ENCODE peak calls at places on chromosomes 3 and 15, in ten cellular contexts. R is CD8-positive, alpha-beta T cell; X is CD4-positive, alpha-beta T cell; V is AG04450; E is K562; J is BJ; Z is progenitor cell of endocrine pancreas; B is GM12878; G is Calu3; Y is natural killer cell. Q is an unnamed sample.

GRCh38 chr3:172152869-172153268 is 113.5 kb downstream of the FNDC3B start:
- DNase-seq in R (no peak), X (no peak), V (no peak), E (no peak), J (no peak), Z (no peak), B (no peak), G (peak), Y (no peak), Q (no peak)

GRCh38 chr15:76398301-76398700 is 61.7 kb downstream of the ISL2 start:
- DNase-seq in R (no peak), X (no peak), V (no peak), E (no peak), J (no peak), Z (no peak), B (no peak), G (no peak), Y (no peak), Q (no peak)

GRCh38 chr3:148902173-148902791 is 37.2 kb downstream of the CPA3 start:
- DNase-seq in R (no peak), X (no peak), V (no peak), E (no peak), J (peak), Z (no peak), B (no peak), G (no peak), Y (no peak), Q (no peak)

GRCh38 chr3:57856675-57857074 is 100.6 kb downstream of the SLMAP start:
- DNase-seq in R (no peak), X (no peak), V (no peak), E (peak), J (no peak), Z (no peak), B (no peak), G (no peak), Y (no peak), Q (no peak)

GRCh38 chr3:120637836-120638559 is 41.9 kb downstream of the NDUFB4 start:
- DNase-seq in R (no peak), X (no peak), V (no peak), E (no peak), J (no peak), Z (no peak), B (no peak), G (no peak), Y (no peak), Q (no peak)

GRCh38 chr3:188874576-188874975 is 297.2 kb upstream of the TPRG1 start:
- DNase-seq in R (no peak), X (no peak), V (no peak), E (no peak), J (no peak), Z (no peak), B (no peak), G (no peak), Y (no peak), Q (no peak)

GRCh38 chr15:78347586-78348543 is 7.7 kb downstream of the CRABP1 start:
- DNase-seq in R (no peak), X (no peak), V (no peak), E (no peak), J (no peak), Z (no peak), B (no peak), G (peak), Y (no peak), Q (no peak)

GRCh38 chr3:46065294-46065705 is 38.0 kb upstream of the XCR1 start:
- DNase-seq in R (peak), X (peak), V (no peak), E (no peak), J (no peak), Z (no peak), B (peak), G (peak), Y (no peak), Q (no peak)

GRCh38 chr3:160948273-160948672 is 156.9 kb downstream of the B3GALNT1 start:
- DNase-seq in R (no peak), X (no peak), V (no peak), E (no peak), J (no peak), Z (no peak), B (no peak), G (peak), Y (no peak), Q (no peak)

GRCh38 chr3:129045675-129046036 is 14.9 kb upstream of the GP9 start:
- DNase-seq in R (peak), X (no peak), V (no peak), E (no peak), J (no peak), Z (no peak), B (no peak), G (no peak), Y (peak), Q (no peak)

DNA sequence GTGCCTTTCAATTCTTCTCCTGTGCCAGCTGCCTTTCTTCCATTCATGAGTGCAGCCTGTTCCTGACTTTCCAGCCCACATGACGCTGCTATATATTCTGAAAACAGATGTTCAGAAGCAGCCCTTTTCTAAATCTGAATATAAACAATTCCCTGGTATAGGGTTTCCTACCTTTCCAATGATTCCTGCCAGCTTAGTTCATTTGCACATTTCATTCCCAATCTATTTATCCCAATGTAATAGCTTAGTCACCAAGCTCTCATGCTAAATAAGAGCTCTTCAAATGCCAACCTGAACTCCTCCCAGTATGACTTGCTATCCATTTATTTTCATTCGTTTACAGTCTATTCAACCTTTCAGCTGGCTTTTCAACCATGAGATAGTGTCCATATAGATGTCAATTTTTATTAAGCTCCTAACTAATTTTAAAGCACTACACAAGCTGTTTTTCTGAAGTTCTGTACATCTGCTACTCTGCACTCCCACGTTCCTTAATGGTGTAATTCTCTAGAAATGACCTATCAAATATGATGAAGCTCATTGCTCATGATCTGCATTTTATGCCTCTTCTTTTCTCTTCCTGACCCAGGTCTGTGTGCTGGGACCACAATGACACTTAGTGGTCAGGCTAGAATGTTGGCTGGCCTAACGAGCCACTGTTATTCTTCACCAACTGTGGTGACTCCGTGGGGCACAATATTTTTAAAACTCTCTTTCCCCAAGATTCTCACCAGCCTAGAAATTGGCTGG is 605.0 kb upstream of the TBL1XR1 start:
- DNase-seq in R (no peak), X (no peak), V (peak), E (no peak), J (no peak), Z (no peak), B (no peak), G (no peak), Y (no peak), Q (no peak)
- TF ChIP-seq CTCF in R (no peak), X (no peak), V (no peak), E (no peak), J (no peak), Z (no peak), B (no peak), G (no peak), Y (no peak), Q (no peak)

GRCh38 chr3:194339356-194339755 is 11.8 kb downstream of the CPN2 start:
- DNase-seq in R (no peak), X (no peak), V (no peak), E (peak), J (no peak), Z (no peak), B (no peak), G (no peak), Y (no peak), Q (no peak)
- TF ChIP-seq CTCF in R (no peak), X (no peak), V (no peak), E (peak), J (peak), Z (peak), B (no peak), G (peak), Y (no peak), Q (no peak)

GRCh38 chr15:74955796-74956647 is 550 bp downstream of the RPP25 start:
- DNase-seq in R (peak), X (peak), V (no peak), E (peak), J (no peak), Z (peak), B (no peak), G (peak), Y (peak), Q (peak)
- TF ChIP-seq CTCF in R (no peak), X (peak), V (peak), E (peak), J (peak), Z (peak), B (peak), G (peak), Y (peak), Q (peak)

GRCh38 chr3:94336076-94336741 is 273.3 kb downstream of the NSUN3 start:
- DNase-seq in R (no peak), X (no peak), V (peak), E (no peak), J (peak), Z (no peak), B (no peak), G (peak), Y (no peak), Q (no peak)
- TF ChIP-seq CTCF in R (no peak), X (no peak), V (peak), E (no peak), J (peak), Z (peak), B (peak), G (no peak), Y (no peak), Q (no peak)